ENCODE peak calls at places on chromosomes 16 and 17, in eight cellular contexts. M is activated CD8-positive, alpha-beta T cell treated with anti-CD3 and anti-CD28 coated beads for 36 hours; Z is astrocyte of the spinal cord; Q is endothelial cell; X is foreskin fibroblast; E is A549; F is neural progenitor cell; N is nephron progenitor cell. K is an unnamed sample.

GRCh38 chr16:89383095-89384003 is 107.0 kb downstream of the ANKRD11 start:
- DNase-seq in Q (peak), Z (no peak), X (no peak), M (peak), N (peak), E (no peak), F (peak), K (peak)

GRCh38 chr17:35743911-35744328 is 9.1 kb downstream of the GAS2L2 start:
- DNase-seq in F (peak), Z (peak), N (peak), E (no peak), X (no peak), Q (peak), M (peak), K (peak)

GRCh38 chr16:65909310-65910050 is 457.0 kb upstream of the CDH5 start:
- DNase-seq in N (no peak), F (no peak), Q (no peak), M (no peak), X (no peak), Z (no peak), E (no peak), K (peak)

GRCh38 chr16:2194852-2195315 is 1.5 kb downstream of the CASKIN1 start:
- DNase-seq in N (peak), Z (peak), Q (peak), F (peak), E (peak), X (no peak), M (peak), K (peak)

GRCh38 chr17:57407287-57408063 is 151.2 kb downstream of the MSI2 start:
- DNase-seq in N (peak), X (no peak), Z (peak), Q (no peak), E (no peak), F (peak), M (no peak), K (peak)

GRCh38 chr17:53649201-53649600 is 173.5 kb upstream of the KIF2B start:
- DNase-seq in X (no peak), F (no peak), M (no peak), E (no peak), Z (no peak), Q (no peak), N (no peak), K (no peak)

GRCh38 chr17:40491486-40491885 is 9.9 kb downstream of the TNS4 start:
- DNase-seq in Z (no peak), F (no peak), M (no peak), X (no peak), Q (no peak), E (no peak), N (no peak), K (no peak)

GRCh38 chr16:28879841-28880588 is 1.7 kb downstream of the ATP2A1 start:
- DNase-seq in Z (peak), X (peak), E (peak), F (peak), M (peak), Q (peak), N (peak), K (peak)

GRCh38 chr17:4043862-4044261 is 79.6 kb upstream of the ATP2A3 start:
- DNase-seq in E (no peak), Z (no peak), Q (no peak), F (no peak), M (peak), X (no peak), N (no peak), K (no peak)

GRCh38 chr17:20074489-20074888 is 65.3 kb downstream of the SPECC1 start:
- DNase-seq in N (no peak), M (no peak), X (no peak), Q (no peak), E (no peak), F (no peak), Z (no peak), K (no peak)

GRCh38 chr17:7208027-7208571 is 11.5 kb downstream of the DLG4 start:
- DNase-seq in N (peak), X (no peak), E (no peak), Q (no peak), F (peak), M (no peak), Z (no peak), K (no peak)

GRCh38 chr16:10870137-10870776 is 6.7 kb upstream of the CIITA start:
- DNase-seq in Z (no peak), N (no peak), E (no peak), Q (no peak), F (no peak), M (peak), X (no peak), K (no peak)

GRCh38 chr17:50184057-50184456 is 17.4 kb downstream of the COL1A1 start:
- DNase-seq in N (peak), X (peak), Z (peak), F (peak), M (no peak), E (no peak), Q (no peak), K (no peak)
- TF ChIP-seq CTCF in N (no peak), X (peak), Z (peak), F (peak), M (no peak), E (no peak), Q (peak), K (peak)

DNA sequence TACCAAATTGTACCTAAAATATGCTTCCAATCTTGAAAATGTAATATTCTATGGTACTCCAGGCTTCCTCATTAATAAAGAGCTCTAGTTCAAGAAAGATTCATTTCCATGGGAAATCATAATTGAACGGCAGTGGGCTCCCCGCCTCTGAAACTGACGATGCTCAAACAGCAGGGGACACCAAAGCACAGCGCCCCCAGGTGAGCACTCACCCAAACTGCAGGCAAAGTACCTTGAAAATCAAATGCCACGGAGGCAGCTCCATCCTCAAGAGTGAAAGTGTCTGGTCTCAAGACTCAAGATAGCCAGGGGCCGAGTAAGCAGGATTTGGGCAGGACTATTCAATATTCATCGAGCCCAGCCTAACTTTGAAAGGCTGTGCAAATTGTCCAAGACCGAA is 217.4 kb upstream of the TNRC6C start:
- DNase-seq in N (no peak), M (peak), X (no peak), F (no peak), E (no peak), Z (no peak), Q (no peak), K (no peak)
- TF ChIP-seq CTCF in N (peak), M (peak), X (peak), F (peak), E (peak), Z (peak), Q (peak), K (no peak)

GRCh38 chr16:30866031-30866430 is 27.8 kb downstream of the BCL7C start:
- DNase-seq in Q (no peak), M (no peak), X (no peak), Z (no peak), N (no peak), E (no peak), F (no peak), K (no peak)

GRCh38 chr16:30870904-30871303 is 23.0 kb downstream of the BCL7C start:
- DNase-seq in X (no peak), F (no peak), Q (no peak), M (no peak), N (no peak), E (no peak), Z (no peak), K (no peak)

DNA sequence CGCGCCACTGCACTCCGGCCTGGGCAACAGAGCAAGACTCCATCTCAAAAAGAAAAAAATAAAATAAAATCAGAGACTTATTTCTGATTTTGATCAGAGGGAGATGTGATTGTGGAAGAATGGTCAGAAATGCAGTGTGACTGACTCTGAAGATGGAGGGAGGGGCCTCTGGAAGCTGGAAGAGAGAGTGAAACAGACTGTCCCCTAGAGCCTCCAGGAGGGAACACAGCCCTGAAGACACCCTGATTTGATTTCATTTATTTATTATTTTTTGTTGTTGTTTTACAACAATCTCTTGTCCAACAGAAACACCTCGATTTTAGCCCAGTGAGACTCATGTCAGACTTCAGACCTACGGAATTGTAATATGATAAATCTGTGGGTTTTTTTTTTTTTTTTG is 26.1 kb downstream of the BCL7C start:
- DNase-seq in F (no peak), X (no peak), M (no peak), Z (no peak), Q (no peak), E (peak), N (no peak), K (no peak)
- TF ChIP-seq CTCF in F (peak), X (peak), M (no peak), Z (peak), Q (no peak), E (no peak), N (no peak), K (no peak)

GRCh38 chr16:534856-535445 is 7.4 kb downstream of the CAPN15 start:
- DNase-seq in Q (no peak), F (no peak), Z (no peak), E (no peak), N (no peak), M (no peak), X (no peak), K (no peak)

GRCh38 chr16:534089-534635 is 6.7 kb downstream of the CAPN15 start:
- DNase-seq in E (no peak), Z (no peak), X (no peak), F (no peak), M (no peak), Q (no peak), N (no peak), K (peak)

GRCh38 chr16:537415-538335 is 10.2 kb downstream of the CAPN15 start:
- DNase-seq in E (no peak), M (no peak), X (no peak), F (no peak), Q (no peak), Z (no peak), N (no peak), K (no peak)

GRCh38 chr16:536746-537145 is 9.2 kb downstream of the CAPN15 start:
- DNase-seq in N (no peak), F (no peak), Q (no peak), E (no peak), X (no peak), Z (no peak), M (no peak), K (no peak)

GRCh38 chr16:535446-536405 is 8.2 kb downstream of the CAPN15 start:
- DNase-seq in Z (peak), F (no peak), N (no peak), E (peak), X (peak), Q (no peak), M (peak), K (peak)
- TF ChIP-seq CTCF in Z (no peak), F (no peak), N (no peak), E (no peak), X (no peak), Q (no peak), M (no peak), K (no peak)

DNA sequence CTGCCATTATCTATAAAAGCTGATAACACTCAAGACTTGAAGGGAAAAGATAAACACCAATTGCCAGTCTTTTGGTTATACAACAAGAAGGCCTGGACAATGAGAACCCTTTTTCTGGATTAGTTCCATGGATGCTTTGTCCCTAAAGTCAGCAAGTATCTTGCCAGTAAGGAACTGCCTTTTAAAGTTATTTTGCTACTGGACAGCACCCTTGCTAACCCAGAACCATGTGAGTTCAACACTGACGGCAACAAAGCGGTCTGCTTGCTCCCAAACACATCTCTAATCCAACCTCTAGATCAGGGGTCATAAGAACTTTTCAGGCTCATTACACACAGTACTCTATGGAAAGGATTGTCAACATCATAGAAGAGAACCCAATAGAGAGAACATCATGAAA is 25.3 kb upstream of the ABCA6 start:
- DNase-seq in N (no peak), Z (no peak), E (no peak), Q (no peak), X (no peak), F (no peak), M (no peak), K (no peak)
- TF ChIP-seq CTCF in N (no peak), Z (no peak), E (no peak), Q (no peak), X (no peak), F (no peak), M (no peak), K (no peak)

DNA sequence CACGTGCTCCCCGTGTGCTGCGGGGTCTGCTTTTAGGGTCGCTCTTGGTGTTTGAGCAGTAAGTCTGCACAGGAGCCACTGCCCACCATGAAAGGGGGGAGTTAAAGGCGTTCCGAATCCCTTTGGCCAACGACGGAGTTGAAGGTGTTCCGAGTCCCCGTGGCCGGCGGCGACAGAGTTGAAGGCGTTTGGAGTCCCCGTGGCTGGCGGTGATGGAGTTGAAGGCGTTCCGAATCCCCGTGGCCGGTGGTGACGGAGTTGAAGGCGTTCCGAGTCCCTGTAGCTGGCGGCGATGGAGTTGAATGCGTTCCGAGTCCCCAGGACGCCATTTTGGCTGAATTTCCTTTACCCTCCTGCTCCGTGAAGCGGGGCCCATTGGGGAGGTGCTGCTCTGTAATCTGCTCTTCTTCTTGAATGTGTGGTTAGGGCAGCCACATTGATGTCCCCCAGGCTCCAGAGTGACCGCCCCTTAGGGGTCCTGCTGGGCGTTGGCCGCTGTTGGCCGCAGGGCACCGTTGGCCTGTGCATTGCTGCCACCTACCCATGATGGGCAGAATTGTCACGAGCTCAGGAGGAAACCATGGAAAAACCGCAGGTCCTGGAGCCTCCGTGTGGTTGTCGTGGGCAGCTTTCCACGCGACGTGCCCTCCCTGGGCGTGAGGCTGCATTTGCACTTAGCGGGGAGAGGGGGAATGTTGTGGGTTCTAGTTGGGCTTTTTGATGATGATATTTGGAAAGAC is 73.7 kb upstream of the ZNF750 start:
- DNase-seq in N (no peak), F (peak), E (peak), M (no peak), Q (no peak), Z (no peak), X (no peak), K (peak)
- TF ChIP-seq CTCF in N (no peak), F (peak), E (peak), M (no peak), Q (no peak), Z (peak), X (no peak), K (peak)

DNA sequence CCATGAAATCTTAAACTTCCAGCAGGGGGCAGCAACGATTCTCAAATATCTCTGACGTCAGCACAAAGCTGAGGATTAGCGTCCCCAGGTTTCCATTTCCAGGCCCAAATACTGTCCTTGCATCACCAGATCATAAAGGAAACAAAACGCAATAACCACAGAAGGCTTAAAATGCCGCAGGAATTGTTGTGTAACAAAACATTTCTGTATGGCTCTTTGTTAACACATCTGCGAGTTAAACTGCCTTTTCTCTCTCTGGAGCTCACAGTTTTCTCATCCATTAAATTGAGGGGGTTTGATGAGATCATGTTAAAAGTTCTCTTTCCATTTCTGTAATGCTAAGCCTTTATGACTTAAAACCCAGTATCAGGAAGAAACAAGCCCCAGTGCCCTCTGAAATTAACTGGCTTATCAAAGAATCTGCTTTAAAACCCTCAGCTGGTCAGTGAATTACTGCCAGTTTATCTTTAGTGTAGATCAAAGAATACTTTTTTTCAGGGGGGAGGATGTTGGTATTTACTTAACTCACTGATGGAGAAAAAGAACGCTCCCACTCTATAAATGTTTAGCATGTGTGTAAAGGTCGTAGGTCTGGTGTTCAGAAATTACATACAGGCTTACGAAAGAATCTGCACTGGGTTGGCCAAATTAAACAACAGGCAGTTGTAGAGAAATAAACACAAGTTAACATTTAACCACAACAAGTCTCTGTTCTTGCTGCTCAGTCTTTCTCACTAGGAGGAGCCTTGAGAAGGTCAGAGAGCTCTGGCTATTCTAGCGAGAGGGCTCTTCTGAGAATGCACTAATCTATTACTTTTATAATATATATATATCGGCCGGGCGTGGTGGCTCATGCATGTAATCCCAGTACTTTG is 10.6 kb upstream of the TERF2 start:
- DNase-seq in E (peak), M (peak), N (peak), Z (peak), X (peak), F (peak), Q (peak), K (peak)
- TF ChIP-seq CTCF in E (peak), M (peak), N (peak), Z (peak), X (peak), F (peak), Q (peak), K (peak)

GRCh38 chr17:38885728-38886642 is 16.1 kb downstream of the LASP1 start:
- DNase-seq in Q (no peak), E (no peak), X (no peak), M (no peak), N (peak), F (peak), Z (peak), K (no peak)

GRCh38 chr17:38886643-38887010 is 16.8 kb downstream of the LASP1 start:
- DNase-seq in F (no peak), Q (no peak), E (no peak), X (no peak), N (no peak), Z (no peak), M (no peak), K (no peak)

GRCh38 chr17:38885044-38885727 is 15.3 kb downstream of the LASP1 start:
- DNase-seq in Z (no peak), M (no peak), Q (no peak), E (no peak), N (no peak), X (no peak), F (peak), K (no peak)

GRCh38 chr17:38881600-38882191 is 11.8 kb downstream of the LASP1 start:
- DNase-seq in Z (peak), M (peak), N (no peak), Q (no peak), F (peak), X (no peak), E (no peak), K (peak)

GRCh38 chr17:38883592-38884526 is 14.0 kb downstream of the LASP1 start:
- DNase-seq in E (no peak), F (peak), M (no peak), Z (peak), X (no peak), N (no peak), Q (no peak), K (no peak)
- TF ChIP-seq CTCF in E (peak), F (peak), M (peak), Z (peak), X (no peak), N (no peak), Q (no peak), K (peak)